ENCODE peak calls at places on chromosomes 16 and 17, in five cellular contexts. Q is OCI-LY7, S is H9, K is A549, G is GM23248. M is an unnamed sample.

GRCh38 chr17:63476857-63477470 is at the start of gene ACE:
- DNase-seq in K (peak; percentile 58), G (peak; percentile 65), Q (peak; percentile 82), S (peak; percentile 91), M (peak; percentile 43)

GRCh38 chr17:40038882-40039513 is 15.2 kb downstream of the MED24 start:
- DNase-seq in S (peak; percentile 74), Q (no peak), G (peak; percentile 95), K (peak; percentile 56), M (peak; percentile 84)

GRCh38 chr16:81473561-81473960 is 29.0 kb downstream of the CMIP start:
- DNase-seq in G (peak; percentile 23), Q (no peak), K (no peak), S (no peak), M (peak; percentile 82)

GRCh38 chr17:31309525-31309924 is 4.3 kb downstream of the EVI2B start:
- DNase-seq in K (no peak), S (no peak), G (no peak), Q (peak; percentile 85), M (no peak)

GRCh38 chr16:64304376-64304775 is 817.5 kb downstream of the CDH11 start:
- DNase-seq in S (no peak), Q (no peak), G (no peak), K (no peak), M (no peak)

GRCh38 chr17:28920191-28920590 is 17.3 kb upstream of the DHRS13 start:
- DNase-seq in G (no peak), S (no peak), Q (no peak), K (no peak), M (no peak)

GRCh38 chr16:13110124-13110796 is 208.9 kb downstream of the SHISA9 start:
- DNase-seq in G (no peak), K (peak; percentile 39), S (peak; percentile 56), Q (no peak), M (no peak)

GRCh38 chr17:67035131-67036083 is 8.9 kb upstream of the CACNG1 start:
- DNase-seq in Q (no peak), G (no peak), K (no peak), S (no peak), M (no peak)

GRCh38 chr16:64398795-64399194 is 723.1 kb downstream of the CDH11 start:
- DNase-seq in Q (no peak), G (peak; percentile 35), K (no peak), S (no peak), M (peak; percentile 53)

GRCh38 chr17:5396612-5397011 is 22.9 kb downstream of the NUP88 start:
- DNase-seq in S (no peak), K (no peak), Q (no peak), G (no peak), M (no peak)

GRCh38 chr16:82582971-82583370 is 43.8 kb upstream of the CDH13 start:
- DNase-seq in S (no peak), G (peak; percentile 40), Q (no peak), K (no peak), M (no peak)

GRCh38 chr16:82585675-82586074 is 41.1 kb upstream of the CDH13 start:
- DNase-seq in K (no peak), S (no peak), G (peak; percentile 85), Q (no peak), M (no peak)

GRCh38 chr16:82586130-82586529 is 40.6 kb upstream of the CDH13 start:
- DNase-seq in K (no peak), S (no peak), G (no peak), Q (no peak), M (no peak)

GRCh38 chr16:82584553-82585152 is 42.1 kb upstream of the CDH13 start:
- DNase-seq in S (no peak), Q (no peak), K (no peak), G (peak; percentile 30), M (no peak)

GRCh38 chr16:82583415-82583814 is 43.4 kb upstream of the CDH13 start:
- DNase-seq in K (no peak), S (no peak), Q (no peak), G (peak; percentile 72), M (no peak)
- H3K4me2 ChIP-seq in K (no peak overlapping the region), S (no peak overlapping the region), Q (no peak overlapping the region), G (no peak overlapping the region), M (no peak overlapping the region)

GRCh38 chr17:14940946-14941280 is 324.2 kb downstream of the PMP22 start:
- DNase-seq in G (peak; percentile 23), Q (no peak), K (no peak), S (no peak), M (no peak)
- H3K4me2 ChIP-seq in G (no peak overlapping the region), Q (no peak overlapping the region), K (no peak overlapping the region), S (no peak overlapping the region), M (no peak overlapping the region)

GRCh38 chr17:78276098-78276497 is 44.7 kb downstream of the TMEM235 start:
- DNase-seq in K (no peak), Q (peak; percentile 72), G (no peak), S (no peak), M (no peak)
- H3K4me2 ChIP-seq in K (no peak overlapping the region), Q (peak overlapping the region; percentile 65), G (no peak overlapping the region), S (no peak overlapping the region), M (no peak overlapping the region)

GRCh38 chr17:19457830-19458271 is 46.8 kb downstream of the RNF112 start:
- DNase-seq in K (no peak), S (peak; percentile 78), G (no peak), Q (no peak), M (no peak)
- H3K4me2 ChIP-seq in K (no peak overlapping the region), S (no peak overlapping the region), G (no peak overlapping the region), Q (no peak overlapping the region), M (no peak overlapping the region)

DNA sequence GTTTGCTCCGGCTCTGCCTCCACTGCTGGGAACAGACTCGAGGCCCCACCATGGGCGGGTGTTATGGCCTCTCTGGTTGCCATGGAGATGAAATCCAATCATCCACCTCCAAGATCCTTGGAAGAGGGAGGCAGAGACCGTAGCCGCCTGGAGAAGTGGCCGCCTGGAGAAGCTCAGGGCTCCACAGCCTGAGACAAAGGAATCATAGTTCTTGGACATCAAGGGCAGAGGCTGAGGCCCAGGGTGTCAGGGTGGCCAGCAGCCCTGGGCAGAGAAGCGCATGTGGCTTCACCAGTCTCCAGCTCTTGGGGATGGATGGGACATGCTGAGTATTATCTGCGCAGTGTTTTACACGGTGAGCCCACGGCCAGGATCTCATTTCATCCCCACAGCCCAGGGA is 36.2 kb downstream of the ABR start:
- DNase-seq in K (no peak), S (no peak), G (peak; percentile 51), Q (no peak), M (no peak)
- H3K4me2 ChIP-seq in K (no peak overlapping the region), S (no peak overlapping the region), G (no peak overlapping the region), Q (no peak overlapping the region), M (no peak overlapping the region)

GRCh38 chr17:65013613-65014391 is 42.7 kb downstream of the GNA13 start:
- DNase-seq in G (peak; percentile 94), Q (no peak), K (no peak), S (no peak), M (no peak)
- H3K4me2 ChIP-seq in G (peak overlapping the region; percentile 59), Q (peak overlapping the region; percentile 6), K (peak overlapping the region; percentile 10), S (no peak overlapping the region), M (no peak overlapping the region)

GRCh38 chr17:50944902-50945720 is 79.0 kb upstream of the TOB1 start:
- DNase-seq in K (no peak), S (no peak), G (no peak), Q (no peak), M (no peak)
- H3K4me2 ChIP-seq in K (peak overlapping the region; percentile 92), S (no peak overlapping the region), G (peak overlapping the region; percentile 36), Q (peak overlapping the region; percentile 29), M (no peak overlapping the region)

GRCh38 chr17:61996916-61997605 is 68.0 kb downstream of the MED13 start:
- DNase-seq in S (no peak), Q (no peak), K (no peak), G (no peak), M (no peak)
- H3K4me2 ChIP-seq in S (no peak overlapping the region), Q (no peak overlapping the region), K (no peak overlapping the region), G (peak overlapping the region; percentile 9), M (no peak overlapping the region)